ENCODE peak calls at places on chromosomes 6 and 20, in ten cellular contexts. S, G, Z, X, M, O, R, V, U and W are unnamed samples.

GRCh38 chr6:11964729-11965128 is 47.4 kb upstream of the HIVEP1 start:
- DNase-seq in O (no peak), X (no peak), G (no peak), V (no peak), R (peak; percentile 20), U (peak; percentile 48), S (peak; percentile 21), M (no peak), Z (no peak), W (no peak)

GRCh38 chr6:112562348-112563220 is 215.5 kb downstream of the RFPL4B start:
- DNase-seq in G (peak; percentile 68), S (peak; percentile 26), U (no peak), Z (no peak), V (no peak), O (no peak), X (no peak), R (no peak), M (no peak), W (peak; percentile 22)

GRCh38 chr6:149716181-149716580 is 1.7 kb downstream of the LATS1 start:
- DNase-seq in X (no peak), V (no peak), Z (no peak), O (no peak), G (no peak), U (peak; percentile 7), M (no peak), S (no peak), R (no peak), W (no peak)

GRCh38 chr6:156437084-156437879 is 339.9 kb upstream of the ARID1B start:
- DNase-seq in G (no peak), X (no peak), Z (no peak), O (no peak), U (no peak), S (no peak), R (no peak), V (peak; percentile 44), M (no peak), W (no peak)

GRCh38 chr6:121366184-121366521 is 31.9 kb upstream of the TBC1D32 start:
- DNase-seq in V (no peak), M (no peak), S (no peak), U (no peak), X (no peak), R (no peak), Z (no peak), G (no peak), O (no peak), W (no peak)

GRCh38 chr20:50003253-50003656 is 20.5 kb downstream of the SNAI1 start:
- DNase-seq in R (peak; percentile 96), X (no peak), Z (no peak), U (peak; percentile 93), O (no peak), G (peak; percentile 81), M (no peak), S (peak; percentile 99), V (peak; percentile 60), W (peak; percentile 97)

GRCh38 chr6:3808759-3809514 is 40.2 kb upstream of the FAM50B start:
- DNase-seq in Z (no peak), M (no peak), O (peak; percentile 85), G (peak; percentile 92), S (peak; percentile 84), V (peak; percentile 83), X (no peak), U (peak; percentile 90), R (no peak), W (peak; percentile 89)

GRCh38 chr6:129490551-129491245 is 219.3 kb downstream of the ARHGAP18 start:
- DNase-seq in X (no peak), R (peak; percentile 91), G (peak; percentile 96), U (peak; percentile 98), M (no peak), Z (no peak), S (peak; percentile 97), O (peak; percentile 95), V (peak; percentile 92), W (peak; percentile 99)

GRCh38 chr20:24465730-24466129 is 3.7 kb upstream of the SYNDIG1 start:
- DNase-seq in U (peak; percentile 28), S (peak; percentile 3), M (no peak), G (peak; percentile 17), R (no peak), Z (no peak), O (no peak), V (no peak), X (no peak), W (peak; percentile 3)

GRCh38 chr20:33291830-33292355 is 8.9 kb downstream of the BPIFB1 start:
- DNase-seq in R (peak; percentile 52), G (peak; percentile 4), X (no peak), V (no peak), M (no peak), U (peak; percentile 20), O (no peak), S (peak; percentile 17), Z (peak; percentile 78), W (peak; percentile 16)

GRCh38 chr6:6901205-6901719 is 206.5 kb upstream of the RREB1 start:
- DNase-seq in X (no peak), V (no peak), O (no peak), R (peak; percentile 40), Z (no peak), S (no peak), G (no peak), U (no peak), M (no peak), W (no peak)

GRCh38 chr6:31010393-31011060 is at the start of gene MUC22:
- DNase-seq in R (no peak), V (no peak), X (no peak), U (peak; percentile 75), S (peak; percentile 46), M (no peak), Z (no peak), G (peak; percentile 6), O (peak; percentile 4), W (peak; percentile 27)

GRCh38 chr6:158938811-158939254 is 61.2 kb downstream of the RSPH3 start:
- DNase-seq in S (no peak), Z (peak; percentile 20), V (no peak), M (no peak), R (peak; percentile 54), O (no peak), U (peak; percentile 15), X (no peak), G (no peak), W (no peak)

GRCh38 chr6:121305957-121306607 is 28.2 kb downstream of the TBC1D32 start:
- DNase-seq in X (no peak), O (peak; percentile 10), R (peak; percentile 58), G (peak; percentile 45), Z (peak; percentile 50), S (peak; percentile 63), V (peak; percentile 49), M (peak; percentile 62), U (peak; percentile 50), W (peak; percentile 67)

DNA sequence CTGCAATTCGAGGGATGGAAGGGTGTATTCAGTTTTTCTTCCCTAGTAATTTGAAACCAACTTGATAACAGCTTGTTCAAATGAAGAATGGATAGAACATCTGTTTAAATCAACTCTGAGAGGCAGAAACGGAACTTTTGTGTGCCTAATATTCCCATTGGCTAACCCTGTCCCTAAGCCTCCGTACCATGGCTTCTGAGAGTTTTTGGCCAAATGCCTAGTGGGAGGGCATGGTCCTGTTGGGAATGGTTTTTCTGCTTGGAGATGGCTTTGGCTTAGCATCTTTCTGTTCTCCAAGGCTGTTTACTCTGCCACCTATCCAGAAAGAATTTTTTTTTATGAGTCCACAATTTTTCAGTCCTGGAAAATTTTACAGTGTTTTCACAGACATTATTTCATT is 126.7 kb upstream of the MLIP start:
- DNase-seq in Z (no peak), R (no peak), S (no peak), M (no peak), U (no peak), G (no peak), X (no peak), V (no peak), O (peak; percentile 46), W (peak; percentile 44)
- H3K4me3 ChIP-seq in Z (no peak overlapping the region), R (no peak overlapping the region), S (no peak overlapping the region), M (no peak overlapping the region), U (no peak overlapping the region), G (no peak overlapping the region), X (no peak overlapping the region), V (no peak overlapping the region), O (no peak overlapping the region), W (no peak overlapping the region)

GRCh38 chr6:27753668-27754407 is 158.4 kb downstream of the OR2B2 start:
- DNase-seq in S (peak; percentile 85), M (peak; percentile 95), G (peak; percentile 80), X (no peak), U (peak; percentile 90), O (peak; percentile 86), R (peak; percentile 97), Z (peak; percentile 94), V (peak; percentile 66), W (peak; percentile 81)

GRCh38 chr6:27752038-27752885 is 159.9 kb downstream of the OR2B2 start:
- DNase-seq in R (peak; percentile 88), G (peak; percentile 84), X (no peak), S (peak; percentile 87), O (peak; percentile 67), U (peak; percentile 78), M (peak; percentile 80), V (peak; percentile 76), Z (peak; percentile 84), W (peak; percentile 87)

GRCh38 chr6:27757307-27757706 is 154.9 kb downstream of the OR2B2 start:
- DNase-seq in S (peak; percentile 8), Z (peak; percentile 68), R (no peak), V (no peak), U (no peak), O (no peak), G (peak; percentile 11), X (no peak), M (no peak), W (no peak)

GRCh38 chr6:27755768-27756167 is 156.4 kb downstream of the OR2B2 start:
- DNase-seq in V (no peak), G (no peak), Z (no peak), X (no peak), R (peak; percentile 91), O (no peak), U (no peak), S (no peak), M (no peak), W (no peak)

GRCh38 chr6:27754408-27754782 is 157.8 kb downstream of the OR2B2 start:
- DNase-seq in R (no peak), U (no peak), X (no peak), M (no peak), O (no peak), G (no peak), V (no peak), Z (no peak), S (no peak), W (no peak)
- H3K4me3 ChIP-seq in R (peak overlapping the region; percentile 65), U (peak overlapping the region; percentile 68), X (peak overlapping the region; percentile 83), M (peak overlapping the region; percentile 58), O (peak overlapping the region; percentile 75), G (peak overlapping the region; percentile 95), V (peak overlapping the region; percentile 73), Z (peak overlapping the region; percentile 78), S (peak overlapping the region; percentile 72), W (peak overlapping the region; percentile 48)

DNA sequence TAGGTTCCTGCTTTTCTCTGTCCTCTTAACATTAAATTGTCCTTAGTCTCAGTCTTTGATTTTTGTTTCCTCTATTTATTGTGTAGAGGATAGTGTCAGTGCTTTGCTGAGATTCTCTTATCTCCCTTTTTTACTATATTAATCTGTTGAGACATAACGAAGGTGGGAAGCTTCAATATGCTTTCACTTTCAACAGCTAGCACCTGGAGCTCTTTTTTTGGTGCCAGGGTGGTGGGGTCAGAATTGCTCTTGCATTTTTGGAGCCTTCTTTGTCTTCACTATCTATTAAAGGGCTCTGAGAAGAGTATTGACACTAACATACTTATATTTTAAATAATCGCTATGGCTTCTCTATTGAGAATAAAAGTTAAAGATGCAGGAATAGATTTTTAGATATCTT is 97.1 kb upstream of the EPHA7 start:
- DNase-seq in M (no peak), U (no peak), S (no peak), G (no peak), V (no peak), X (no peak), Z (no peak), R (no peak), O (no peak), W (no peak)
- H3K4me3 ChIP-seq in M (no peak overlapping the region), U (no peak overlapping the region), S (no peak overlapping the region), G (no peak overlapping the region), V (no peak overlapping the region), X (no peak overlapping the region), Z (no peak overlapping the region), R (no peak overlapping the region), O (no peak overlapping the region), W (no peak overlapping the region)

GRCh38 chr6:32976334-32977069 is 8.1 kb downstream of the BRD2 start:
- DNase-seq in X (no peak), Z (no peak), M (no peak), V (no peak), S (no peak), U (no peak), O (no peak), R (no peak), G (no peak), W (no peak)
- H3K4me3 ChIP-seq in X (no peak overlapping the region), Z (no peak overlapping the region), M (no peak overlapping the region), V (no peak overlapping the region), S (peak overlapping the region; percentile 100), U (no peak overlapping the region), O (peak overlapping the region; percentile 97), R (peak overlapping the region; percentile 99), G (peak overlapping the region; percentile 98), W (peak overlapping the region; percentile 9)